ENCODE peak calls at places on chromosomes 5 and 9, in nine cellular contexts. One of them, this sample, is unnamed. For H3K36me3, the result is how much of the 10 kb centered on the place peaks cover.

GRCh38 chr9:29001006-29001405 is 1427.7 kb upstream of the C9orf72 start:
- DNase-seq in colonic mucosa: no peak
- DNase-seq in psoas muscle: no peak
- DNase-seq in K562: no peak
- DNase-seq in SJSA1: no peak
- DNase-seq in GM12878: no peak
- DNase-seq in CD8-positive, alpha-beta T cell: no peak
- DNase-seq in endothelial cell of umbilical vein: no peak
- DNase-seq in HCT116: no peak
- DNase-seq in this sample: no peak

GRCh38 chr9:74742792-74743389 is 144.8 kb downstream of the TRPM6 start:
- DNase-seq in HCT116: peak
- DNase-seq in colonic mucosa: no peak
- DNase-seq in K562: peak
- DNase-seq in SJSA1: no peak
- DNase-seq in GM12878: no peak
- DNase-seq in CD8-positive, alpha-beta T cell: no peak
- DNase-seq in endothelial cell of umbilical vein: peak
- DNase-seq in psoas muscle: no peak
- DNase-seq in this sample: peak

GRCh38 chr9:113011911-113012381 is at the start of gene ZNF883:
- DNase-seq in K562: peak
- DNase-seq in SJSA1: peak
- DNase-seq in endothelial cell of umbilical vein: peak
- DNase-seq in HCT116: no peak
- DNase-seq in colonic mucosa: peak
- DNase-seq in psoas muscle: peak
- DNase-seq in CD8-positive, alpha-beta T cell: peak
- DNase-seq in GM12878: no peak
- DNase-seq in this sample: no peak

GRCh38 chr5:132764051-132764450 is 13.0 kb downstream of the SEPTIN8 start:
- DNase-seq in K562: no peak
- DNase-seq in GM12878: no peak
- DNase-seq in colonic mucosa: peak
- DNase-seq in psoas muscle: no peak
- DNase-seq in HCT116: no peak
- DNase-seq in endothelial cell of umbilical vein: no peak
- DNase-seq in CD8-positive, alpha-beta T cell: no peak
- DNase-seq in SJSA1: no peak
- DNase-seq in this sample: no peak

GRCh38 chr9:121281614-121282291 is 13.8 kb downstream of the GSN start:
- DNase-seq in SJSA1: no peak
- DNase-seq in psoas muscle: peak
- DNase-seq in GM12878: no peak
- DNase-seq in colonic mucosa: peak
- DNase-seq in CD8-positive, alpha-beta T cell: no peak
- DNase-seq in HCT116: peak
- DNase-seq in endothelial cell of umbilical vein: peak
- DNase-seq in K562: peak
- DNase-seq in this sample: no peak

GRCh38 chr9:35604578-35605335 is at the start of gene TESK1:
- DNase-seq in colonic mucosa: peak
- DNase-seq in CD8-positive, alpha-beta T cell: peak
- DNase-seq in SJSA1: peak
- DNase-seq in psoas muscle: peak
- DNase-seq in endothelial cell of umbilical vein: peak
- DNase-seq in GM12878: no peak
- DNase-seq in HCT116: peak
- DNase-seq in K562: peak
- DNase-seq in this sample: peak

GRCh38 chr9:136850866-136851775 is 1.0 kb upstream of the MAMDC4 start:
- DNase-seq in GM12878: no peak
- DNase-seq in colonic mucosa: no peak
- DNase-seq in SJSA1: no peak
- DNase-seq in CD8-positive, alpha-beta T cell: no peak
- DNase-seq in K562: no peak
- DNase-seq in endothelial cell of umbilical vein: no peak
- DNase-seq in psoas muscle: peak
- DNase-seq in HCT116: no peak
- DNase-seq in this sample: no peak

GRCh38 chr9:7358876-7359275 is 440.7 kb downstream of the DMAC1 start:
- DNase-seq in HCT116: no peak
- DNase-seq in endothelial cell of umbilical vein: no peak
- DNase-seq in colonic mucosa: no peak
- DNase-seq in SJSA1: no peak
- DNase-seq in GM12878: no peak
- DNase-seq in K562: no peak
- DNase-seq in CD8-positive, alpha-beta T cell: no peak
- DNase-seq in psoas muscle: no peak
- DNase-seq in this sample: no peak

GRCh38 chr9:134769084-134769455 is 111.5 kb upstream of the FCN2 start:
- DNase-seq in SJSA1: no peak
- DNase-seq in psoas muscle: no peak
- DNase-seq in colonic mucosa: no peak
- DNase-seq in HCT116: no peak
- DNase-seq in CD8-positive, alpha-beta T cell: no peak
- DNase-seq in endothelial cell of umbilical vein: no peak
- DNase-seq in K562: no peak
- DNase-seq in GM12878: no peak
- DNase-seq in this sample: no peak

GRCh38 chr9:134765785-134766184 is 114.8 kb upstream of the FCN2 start:
- DNase-seq in GM12878: no peak
- DNase-seq in SJSA1: no peak
- DNase-seq in K562: no peak
- DNase-seq in psoas muscle: no peak
- DNase-seq in CD8-positive, alpha-beta T cell: no peak
- DNase-seq in HCT116: no peak
- DNase-seq in colonic mucosa: no peak
- DNase-seq in endothelial cell of umbilical vein: no peak
- DNase-seq in this sample: no peak

GRCh38 chr9:134768332-134769083 is 112.1 kb upstream of the FCN2 start:
- DNase-seq in endothelial cell of umbilical vein: no peak
- DNase-seq in SJSA1: no peak
- DNase-seq in psoas muscle: peak
- DNase-seq in HCT116: no peak
- DNase-seq in GM12878: no peak
- DNase-seq in CD8-positive, alpha-beta T cell: no peak
- DNase-seq in colonic mucosa: no peak
- DNase-seq in K562: no peak
- DNase-seq in this sample: no peak

GRCh38 chr9:134764870-134765269 is 115.7 kb upstream of the FCN2 start:
- DNase-seq in K562: no peak
- DNase-seq in SJSA1: no peak
- DNase-seq in endothelial cell of umbilical vein: no peak
- DNase-seq in HCT116: no peak
- DNase-seq in psoas muscle: no peak
- DNase-seq in CD8-positive, alpha-beta T cell: no peak
- DNase-seq in GM12878: no peak
- DNase-seq in colonic mucosa: no peak
- DNase-seq in this sample: no peak

GRCh38 chr9:134766587-134766986 is 114.0 kb upstream of the FCN2 start:
- DNase-seq in GM12878: no peak
- DNase-seq in CD8-positive, alpha-beta T cell: no peak
- DNase-seq in colonic mucosa: no peak
- DNase-seq in psoas muscle: no peak
- DNase-seq in SJSA1: no peak
- DNase-seq in HCT116: no peak
- DNase-seq in K562: no peak
- DNase-seq in endothelial cell of umbilical vein: no peak
- DNase-seq in this sample: no peak
- H3K36me3 ChIP-seq in GM12878: under half
- H3K36me3 ChIP-seq in CD8-positive, alpha-beta T cell: under half
- H3K36me3 ChIP-seq in colonic mucosa: under half
- H3K36me3 ChIP-seq in psoas muscle: under half
- H3K36me3 ChIP-seq in SJSA1: half or more
- H3K36me3 ChIP-seq in HCT116: under half
- H3K36me3 ChIP-seq in K562: under half
- H3K36me3 ChIP-seq in endothelial cell of umbilical vein: under half
- H3K36me3 ChIP-seq in this sample: under half

DNA sequence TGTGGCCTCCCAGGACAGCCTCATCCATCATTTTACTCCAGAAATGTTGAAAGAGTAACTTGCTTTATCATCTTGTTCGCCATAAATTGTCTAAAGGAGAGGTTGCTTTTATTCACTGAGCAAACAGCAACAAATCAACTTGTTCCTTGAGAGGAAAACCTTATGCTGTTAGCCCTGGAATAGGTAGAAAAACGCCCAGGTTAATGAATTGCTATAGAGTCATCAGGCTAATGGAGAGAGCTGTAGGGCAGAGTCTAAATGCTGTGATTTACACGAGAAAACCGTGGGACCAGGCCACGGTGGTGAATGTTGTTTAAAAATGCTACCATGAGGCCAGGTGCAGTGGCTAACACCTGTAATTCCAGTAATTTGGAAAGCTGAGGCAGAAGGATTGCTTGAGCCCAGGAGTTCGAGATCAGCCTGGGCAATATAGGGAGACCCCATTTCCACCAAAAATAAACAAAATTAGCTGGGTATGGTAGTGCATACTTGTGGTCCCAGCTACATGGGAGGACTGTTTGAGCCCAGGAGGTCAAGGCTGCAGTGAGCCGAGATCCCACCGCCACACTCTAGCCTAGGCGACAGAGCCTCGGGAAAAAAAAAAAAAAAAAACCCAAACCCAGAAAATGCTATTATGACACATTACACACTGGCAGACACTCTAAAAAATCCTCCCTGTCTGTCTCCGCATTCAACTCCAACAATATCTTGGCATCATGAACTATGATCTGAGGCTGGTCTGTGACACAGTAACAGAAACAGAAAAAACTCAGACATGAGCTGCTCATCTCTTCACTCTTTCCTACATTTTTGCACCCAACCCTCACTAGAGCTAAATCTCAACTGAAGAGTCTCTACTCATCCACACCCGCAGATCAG is 118.5 kb upstream of the RETREG1 start:
- DNase-seq in colonic mucosa: peak
- DNase-seq in HCT116: no peak
- DNase-seq in CD8-positive, alpha-beta T cell: no peak
- DNase-seq in GM12878: no peak
- DNase-seq in SJSA1: no peak
- DNase-seq in endothelial cell of umbilical vein: no peak
- DNase-seq in K562: no peak
- DNase-seq in psoas muscle: no peak
- DNase-seq in this sample: no peak
- H3K4me3 ChIP-seq in colonic mucosa: no peak
- H3K4me3 ChIP-seq in HCT116: no peak
- H3K4me3 ChIP-seq in CD8-positive, alpha-beta T cell: no peak
- H3K4me3 ChIP-seq in GM12878: no peak
- H3K4me3 ChIP-seq in SJSA1: no peak
- H3K4me3 ChIP-seq in endothelial cell of umbilical vein: no peak
- H3K4me3 ChIP-seq in K562: no peak
- H3K4me3 ChIP-seq in psoas muscle: no peak
- H3K4me3 ChIP-seq in this sample: peak

DNA sequence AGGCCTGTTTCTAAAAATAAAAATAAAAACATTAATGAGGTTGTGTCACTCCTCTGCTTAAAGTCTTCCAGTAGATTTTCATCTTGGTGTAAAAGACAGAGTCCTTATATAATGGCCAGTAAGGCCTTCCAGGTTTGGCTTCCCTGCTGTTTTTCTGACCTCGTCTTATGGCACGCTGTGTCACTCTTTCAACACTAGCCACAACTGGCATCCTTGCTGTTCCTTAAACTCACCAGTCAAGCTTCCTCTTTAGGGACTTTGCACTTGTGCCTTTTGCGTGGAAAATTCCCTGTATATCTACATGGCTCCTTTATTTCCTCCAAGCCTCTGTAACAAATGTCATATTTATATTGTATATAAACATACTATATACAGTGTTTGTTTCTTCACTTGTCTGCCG is 4.6 kb downstream of the DDX46 start:
- DNase-seq in CD8-positive, alpha-beta T cell: no peak
- DNase-seq in HCT116: no peak
- DNase-seq in K562: no peak
- DNase-seq in colonic mucosa: no peak
- DNase-seq in endothelial cell of umbilical vein: no peak
- DNase-seq in GM12878: no peak
- DNase-seq in psoas muscle: no peak
- DNase-seq in SJSA1: no peak
- DNase-seq in this sample: no peak
- H3K36me3 ChIP-seq in CD8-positive, alpha-beta T cell: under half
- H3K36me3 ChIP-seq in HCT116: under half
- H3K36me3 ChIP-seq in K562: half or more
- H3K36me3 ChIP-seq in colonic mucosa: under half
- H3K36me3 ChIP-seq in endothelial cell of umbilical vein: under half
- H3K36me3 ChIP-seq in GM12878: under half
- H3K36me3 ChIP-seq in psoas muscle: under half
- H3K36me3 ChIP-seq in SJSA1: half or more
- H3K36me3 ChIP-seq in this sample: half or more

GRCh38 chr9:16654727-16655126 is 215.7 kb downstream of the BNC2 start:
- DNase-seq in colonic mucosa: no peak
- DNase-seq in GM12878: no peak
- DNase-seq in endothelial cell of umbilical vein: no peak
- DNase-seq in SJSA1: no peak
- DNase-seq in CD8-positive, alpha-beta T cell: no peak
- DNase-seq in psoas muscle: no peak
- DNase-seq in K562: no peak
- DNase-seq in HCT116: no peak
- DNase-seq in this sample: no peak

GRCh38 chr9:16651445-16651964 is 219.0 kb downstream of the BNC2 start:
- DNase-seq in psoas muscle: no peak
- DNase-seq in endothelial cell of umbilical vein: no peak
- DNase-seq in CD8-positive, alpha-beta T cell: no peak
- DNase-seq in colonic mucosa: no peak
- DNase-seq in HCT116: no peak
- DNase-seq in SJSA1: no peak
- DNase-seq in K562: no peak
- DNase-seq in GM12878: no peak
- DNase-seq in this sample: no peak

GRCh38 chr9:16656432-16657169 is 213.9 kb downstream of the BNC2 start:
- DNase-seq in colonic mucosa: no peak
- DNase-seq in K562: no peak
- DNase-seq in HCT116: no peak
- DNase-seq in GM12878: no peak
- DNase-seq in CD8-positive, alpha-beta T cell: no peak
- DNase-seq in psoas muscle: no peak
- DNase-seq in SJSA1: no peak
- DNase-seq in endothelial cell of umbilical vein: no peak
- DNase-seq in this sample: no peak

GRCh38 chr9:16652511-16653101 is 217.9 kb downstream of the BNC2 start:
- DNase-seq in SJSA1: no peak
- DNase-seq in K562: no peak
- DNase-seq in colonic mucosa: no peak
- DNase-seq in endothelial cell of umbilical vein: no peak
- DNase-seq in HCT116: no peak
- DNase-seq in psoas muscle: no peak
- DNase-seq in CD8-positive, alpha-beta T cell: no peak
- DNase-seq in GM12878: no peak
- DNase-seq in this sample: no peak

DNA sequence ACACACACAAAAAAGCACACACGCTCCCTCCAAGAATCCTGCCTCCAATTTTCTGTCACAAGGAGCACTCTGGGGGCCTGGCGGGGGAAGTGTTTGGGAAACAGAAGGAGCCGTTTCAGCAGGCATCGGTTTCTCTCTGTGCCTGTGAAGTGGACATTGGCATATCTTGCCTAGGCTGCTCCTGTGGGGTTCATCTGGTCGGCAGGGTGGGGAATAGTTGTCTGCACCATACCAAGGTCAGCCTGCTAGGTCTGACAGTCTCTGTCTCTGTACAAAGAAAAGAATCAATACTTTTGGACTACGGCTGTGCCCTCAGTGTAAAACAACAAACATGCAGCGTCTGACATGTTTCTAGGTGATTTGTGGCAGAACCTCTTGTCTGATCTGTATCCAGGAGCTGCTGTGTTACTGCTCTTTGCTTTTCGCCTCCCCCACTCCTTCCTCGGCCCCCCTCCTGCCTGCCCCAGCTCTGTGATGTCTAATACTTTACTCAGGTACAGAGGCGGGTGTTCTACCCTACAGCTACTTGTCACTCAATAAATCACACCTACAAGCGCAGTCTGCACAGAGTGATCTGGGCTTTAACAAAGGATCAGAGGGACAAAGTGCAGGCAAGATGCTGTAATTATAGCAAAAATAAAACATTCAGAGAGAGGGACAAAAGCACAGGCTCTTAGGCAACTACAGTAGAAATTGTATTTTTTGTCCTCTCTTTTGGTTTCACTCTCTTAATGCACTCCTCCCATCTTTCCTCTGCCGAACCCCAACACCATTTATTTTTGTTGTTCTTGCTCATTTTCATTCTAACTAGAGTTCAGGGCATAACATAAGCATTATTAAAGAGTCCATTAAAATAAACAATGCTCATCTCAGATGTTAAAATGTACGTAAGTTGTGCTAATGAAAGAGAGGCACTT is 216.7 kb downstream of the BNC2 start:
- DNase-seq in colonic mucosa: no peak
- DNase-seq in GM12878: no peak
- DNase-seq in HCT116: no peak
- DNase-seq in endothelial cell of umbilical vein: peak
- DNase-seq in SJSA1: no peak
- DNase-seq in CD8-positive, alpha-beta T cell: no peak
- DNase-seq in K562: no peak
- DNase-seq in psoas muscle: peak
- DNase-seq in this sample: peak
- H3K4me3 ChIP-seq in colonic mucosa: no peak
- H3K4me3 ChIP-seq in GM12878: no peak
- H3K4me3 ChIP-seq in HCT116: no peak
- H3K4me3 ChIP-seq in endothelial cell of umbilical vein: no peak
- H3K4me3 ChIP-seq in SJSA1: peak
- H3K4me3 ChIP-seq in CD8-positive, alpha-beta T cell: no peak
- H3K4me3 ChIP-seq in K562: no peak
- H3K4me3 ChIP-seq in psoas muscle: peak
- H3K4me3 ChIP-seq in this sample: no peak

This sample was measured in HAP-1.